ENCODE peak calls at places on chromosomes 5 and 9, in nine cellular contexts. One of them, this sample, is unnamed.

GRCh38 chr5:145825751-145826180 is 9.4 kb downstream of the PRELID2 start:
- DNase-seq in SK-N-SH: peak
- DNase-seq in BJ: no peak
- DNase-seq in astrocyte of the spinal cord: peak
- DNase-seq in fibroblast of lung: peak
- DNase-seq in mammary epithelial cell: peak
- DNase-seq in progenitor cell of endocrine pancreas: no peak
- DNase-seq in lower leg skin: no peak
- DNase-seq in tibial artery: no peak
- DNase-seq in this sample: no peak

GRCh38 chr9:6873862-6874261 is 116.1 kb downstream of the KDM4C start:
- DNase-seq in SK-N-SH: no peak
- DNase-seq in progenitor cell of endocrine pancreas: no peak
- DNase-seq in astrocyte of the spinal cord: peak
- DNase-seq in mammary epithelial cell: no peak
- DNase-seq in tibial artery: no peak
- DNase-seq in fibroblast of lung: peak
- DNase-seq in lower leg skin: no peak
- DNase-seq in BJ: no peak
- DNase-seq in this sample: no peak

GRCh38 chr5:104793031-104793430 is 1230.4 kb upstream of the NUDT12 start:
- DNase-seq in progenitor cell of endocrine pancreas: no peak
- DNase-seq in fibroblast of lung: peak
- DNase-seq in BJ: no peak
- DNase-seq in lower leg skin: no peak
- DNase-seq in mammary epithelial cell: no peak
- DNase-seq in SK-N-SH: no peak
- DNase-seq in tibial artery: no peak
- DNase-seq in astrocyte of the spinal cord: peak
- DNase-seq in this sample: no peak

GRCh38 chr5:160438316-160439204 is 16.9 kb downstream of the PTTG1 start:
- DNase-seq in BJ: no peak
- DNase-seq in progenitor cell of endocrine pancreas: no peak
- DNase-seq in mammary epithelial cell: peak
- DNase-seq in astrocyte of the spinal cord: peak
- DNase-seq in lower leg skin: no peak
- DNase-seq in fibroblast of lung: peak
- DNase-seq in tibial artery: no peak
- DNase-seq in SK-N-SH: peak
- DNase-seq in this sample: peak

GRCh38 chr5:67648201-67648671 is 451.6 kb upstream of the CD180 start:
- DNase-seq in BJ: peak
- DNase-seq in astrocyte of the spinal cord: peak
- DNase-seq in tibial artery: peak
- DNase-seq in lower leg skin: peak
- DNase-seq in mammary epithelial cell: no peak
- DNase-seq in fibroblast of lung: peak
- DNase-seq in progenitor cell of endocrine pancreas: no peak
- DNase-seq in SK-N-SH: no peak
- DNase-seq in this sample: no peak

GRCh38 chr5:5009240-5009639 is 130.9 kb upstream of the ADAMTS16 start:
- DNase-seq in fibroblast of lung: no peak
- DNase-seq in BJ: no peak
- DNase-seq in astrocyte of the spinal cord: no peak
- DNase-seq in progenitor cell of endocrine pancreas: no peak
- DNase-seq in tibial artery: no peak
- DNase-seq in lower leg skin: no peak
- DNase-seq in mammary epithelial cell: no peak
- DNase-seq in SK-N-SH: no peak
- DNase-seq in this sample: no peak

GRCh38 chr9:35340046-35340445 is 149.9 kb upstream of the RUSC2 start:
- DNase-seq in fibroblast of lung: peak
- DNase-seq in tibial artery: no peak
- DNase-seq in mammary epithelial cell: no peak
- DNase-seq in lower leg skin: no peak
- DNase-seq in progenitor cell of endocrine pancreas: no peak
- DNase-seq in SK-N-SH: peak
- DNase-seq in BJ: no peak
- DNase-seq in astrocyte of the spinal cord: peak
- DNase-seq in this sample: no peak

GRCh38 chr5:56561-57290 is 35.2 kb upstream of the PLEKHG4B start:
- DNase-seq in BJ: no peak
- DNase-seq in lower leg skin: no peak
- DNase-seq in mammary epithelial cell: peak
- DNase-seq in progenitor cell of endocrine pancreas: peak
- DNase-seq in tibial artery: no peak
- DNase-seq in astrocyte of the spinal cord: peak
- DNase-seq in SK-N-SH: no peak
- DNase-seq in fibroblast of lung: peak
- DNase-seq in this sample: no peak

GRCh38 chr5:150270546-150271295 is 18.9 kb downstream of the CAMK2A start:
- DNase-seq in fibroblast of lung: no peak
- DNase-seq in lower leg skin: no peak
- DNase-seq in SK-N-SH: no peak
- DNase-seq in mammary epithelial cell: no peak
- DNase-seq in progenitor cell of endocrine pancreas: no peak
- DNase-seq in tibial artery: no peak
- DNase-seq in astrocyte of the spinal cord: no peak
- DNase-seq in BJ: no peak
- DNase-seq in this sample: no peak

GRCh38 chr9:86966852-86967511 is 19.7 kb upstream of the GAS1 start:
- DNase-seq in lower leg skin: peak
- DNase-seq in astrocyte of the spinal cord: no peak
- DNase-seq in fibroblast of lung: no peak
- DNase-seq in tibial artery: no peak
- DNase-seq in progenitor cell of endocrine pancreas: no peak
- DNase-seq in BJ: no peak
- DNase-seq in mammary epithelial cell: no peak
- DNase-seq in SK-N-SH: no peak
- DNase-seq in this sample: no peak

GRCh38 chr5:6827815-6828214 is 114.6 kb downstream of the TENT4A start:
- DNase-seq in progenitor cell of endocrine pancreas: no peak
- DNase-seq in fibroblast of lung: no peak
- DNase-seq in BJ: no peak
- DNase-seq in SK-N-SH: no peak
- DNase-seq in mammary epithelial cell: no peak
- DNase-seq in lower leg skin: no peak
- DNase-seq in astrocyte of the spinal cord: no peak
- DNase-seq in tibial artery: no peak
- DNase-seq in this sample: no peak

GRCh38 chr5:119383008-119383407 is 27.2 kb downstream of the TNFAIP8 start:
- DNase-seq in tibial artery: no peak
- DNase-seq in fibroblast of lung: no peak
- DNase-seq in mammary epithelial cell: no peak
- DNase-seq in progenitor cell of endocrine pancreas: no peak
- DNase-seq in astrocyte of the spinal cord: no peak
- DNase-seq in BJ: no peak
- DNase-seq in SK-N-SH: no peak
- DNase-seq in lower leg skin: no peak
- DNase-seq in this sample: no peak

GRCh38 chr9:110623462-110624025 is 44.0 kb upstream of the SVEP1 start:
- DNase-seq in SK-N-SH: peak
- DNase-seq in progenitor cell of endocrine pancreas: peak
- DNase-seq in BJ: no peak
- DNase-seq in tibial artery: peak
- DNase-seq in fibroblast of lung: peak
- DNase-seq in astrocyte of the spinal cord: peak
- DNase-seq in lower leg skin: peak
- DNase-seq in mammary epithelial cell: peak
- DNase-seq in this sample: peak

GRCh38 chr9:2662496-2662895 is 40.9 kb downstream of the VLDLR start:
- DNase-seq in progenitor cell of endocrine pancreas: no peak
- DNase-seq in BJ: no peak
- DNase-seq in astrocyte of the spinal cord: no peak
- DNase-seq in mammary epithelial cell: no peak
- DNase-seq in fibroblast of lung: no peak
- DNase-seq in SK-N-SH: peak
- DNase-seq in lower leg skin: no peak
- DNase-seq in tibial artery: no peak
- DNase-seq in this sample: no peak

GRCh38 chr9:14935099-14935710 is 25.0 kb upstream of the FREM1 start:
- DNase-seq in lower leg skin: no peak
- DNase-seq in mammary epithelial cell: no peak
- DNase-seq in fibroblast of lung: no peak
- DNase-seq in astrocyte of the spinal cord: peak
- DNase-seq in BJ: no peak
- DNase-seq in progenitor cell of endocrine pancreas: no peak
- DNase-seq in tibial artery: no peak
- DNase-seq in SK-N-SH: no peak
- DNase-seq in this sample: no peak

GRCh38 chr5:158165647-158166046 is 306.7 kb upstream of the CLINT1 start:
- DNase-seq in fibroblast of lung: no peak
- DNase-seq in astrocyte of the spinal cord: no peak
- DNase-seq in SK-N-SH: no peak
- DNase-seq in lower leg skin: no peak
- DNase-seq in progenitor cell of endocrine pancreas: no peak
- DNase-seq in BJ: no peak
- DNase-seq in mammary epithelial cell: no peak
- DNase-seq in tibial artery: no peak
- DNase-seq in this sample: no peak

GRCh38 chr5:59066367-59067163 is 483.7 kb downstream of the RAB3C start:
- DNase-seq in astrocyte of the spinal cord: peak
- DNase-seq in SK-N-SH: no peak
- DNase-seq in tibial artery: no peak
- DNase-seq in progenitor cell of endocrine pancreas: no peak
- DNase-seq in fibroblast of lung: peak
- DNase-seq in mammary epithelial cell: peak
- DNase-seq in BJ: peak
- DNase-seq in lower leg skin: no peak
- DNase-seq in this sample: no peak
- TF ChIP-seq CTCF in astrocyte of the spinal cord: no peak
- TF ChIP-seq CTCF in SK-N-SH: no peak
- TF ChIP-seq CTCF in tibial artery: no peak
- TF ChIP-seq CTCF in progenitor cell of endocrine pancreas: no peak
- TF ChIP-seq CTCF in fibroblast of lung: no peak
- TF ChIP-seq CTCF in mammary epithelial cell: no peak
- TF ChIP-seq CTCF in BJ: no peak
- TF ChIP-seq CTCF in lower leg skin: no peak
- TF ChIP-seq CTCF in this sample: no peak

DNA sequence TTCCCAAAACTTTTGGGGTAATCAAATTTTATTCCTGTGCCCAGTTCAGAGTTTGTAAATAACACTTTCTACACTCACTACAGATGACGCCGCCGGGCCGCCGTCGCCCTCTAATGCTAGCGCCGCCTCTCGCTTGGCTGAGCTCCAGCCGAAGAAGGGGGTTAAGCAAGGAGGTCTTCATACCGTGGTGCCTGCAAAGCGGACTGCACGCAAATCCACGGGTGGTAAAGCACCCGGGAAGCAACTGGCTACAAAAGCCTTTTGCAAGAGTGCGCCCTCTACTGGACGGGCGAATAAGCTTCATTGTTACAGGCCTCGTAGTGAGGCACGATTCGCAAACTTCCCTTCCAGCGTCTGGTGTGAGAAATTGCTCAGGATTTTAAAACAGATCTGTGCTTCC is 280.4 kb downstream of the MEF2C start:
- DNase-seq in progenitor cell of endocrine pancreas: no peak
- DNase-seq in astrocyte of the spinal cord: no peak
- DNase-seq in BJ: no peak
- DNase-seq in SK-N-SH: no peak
- DNase-seq in lower leg skin: no peak
- DNase-seq in mammary epithelial cell: no peak
- DNase-seq in tibial artery: no peak
- DNase-seq in fibroblast of lung: no peak
- DNase-seq in this sample: no peak
- TF ChIP-seq CTCF in progenitor cell of endocrine pancreas: no peak
- TF ChIP-seq CTCF in astrocyte of the spinal cord: peak
- TF ChIP-seq CTCF in BJ: peak
- TF ChIP-seq CTCF in SK-N-SH: peak
- TF ChIP-seq CTCF in lower leg skin: no peak
- TF ChIP-seq CTCF in mammary epithelial cell: peak
- TF ChIP-seq CTCF in tibial artery: no peak
- TF ChIP-seq CTCF in fibroblast of lung: no peak
- TF ChIP-seq CTCF in this sample: peak

DNA sequence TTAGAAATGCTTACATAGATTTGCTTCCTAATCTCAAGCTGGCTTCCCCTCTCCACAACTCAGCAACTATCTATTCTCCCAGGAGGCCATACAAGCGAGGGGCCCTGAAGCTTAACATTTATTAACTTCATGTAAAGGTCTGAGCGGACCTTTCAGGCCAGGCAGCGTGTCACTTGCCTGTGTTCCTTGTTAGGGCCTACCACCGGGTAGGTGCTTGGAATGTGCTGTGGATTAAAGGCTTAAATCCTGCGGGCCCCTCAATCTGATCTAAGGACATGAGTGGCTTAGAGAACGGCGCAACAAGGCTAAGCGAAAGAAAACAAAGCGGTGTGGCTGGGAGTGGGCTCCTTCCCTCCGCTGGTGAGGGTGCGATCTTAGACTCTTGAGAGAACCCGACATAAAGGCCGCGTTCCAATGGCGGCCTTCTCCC is 681 bp upstream of the HSPA4 start:
- DNase-seq in mammary epithelial cell: no peak
- DNase-seq in lower leg skin: peak
- DNase-seq in SK-N-SH: no peak
- DNase-seq in BJ: no peak
- DNase-seq in fibroblast of lung: no peak
- DNase-seq in tibial artery: peak
- DNase-seq in astrocyte of the spinal cord: no peak
- DNase-seq in progenitor cell of endocrine pancreas: no peak
- DNase-seq in this sample: no peak
- TF ChIP-seq CTCF in mammary epithelial cell: no peak
- TF ChIP-seq CTCF in lower leg skin: no peak
- TF ChIP-seq CTCF in SK-N-SH: no peak
- TF ChIP-seq CTCF in BJ: no peak
- TF ChIP-seq CTCF in fibroblast of lung: no peak
- TF ChIP-seq CTCF in tibial artery: no peak
- TF ChIP-seq CTCF in astrocyte of the spinal cord: no peak
- TF ChIP-seq CTCF in progenitor cell of endocrine pancreas: no peak
- TF ChIP-seq CTCF in this sample: peak

GRCh38 chr9:89226076-89226475 is 47.5 kb upstream of the SHC3 start:
- DNase-seq in astrocyte of the spinal cord: peak
- DNase-seq in lower leg skin: no peak
- DNase-seq in mammary epithelial cell: no peak
- DNase-seq in fibroblast of lung: peak
- DNase-seq in tibial artery: no peak
- DNase-seq in progenitor cell of endocrine pancreas: no peak
- DNase-seq in BJ: no peak
- DNase-seq in SK-N-SH: peak
- DNase-seq in this sample: peak
- TF ChIP-seq CTCF in astrocyte of the spinal cord: no peak
- TF ChIP-seq CTCF in lower leg skin: no peak
- TF ChIP-seq CTCF in mammary epithelial cell: no peak
- TF ChIP-seq CTCF in fibroblast of lung: no peak
- TF ChIP-seq CTCF in tibial artery: no peak
- TF ChIP-seq CTCF in progenitor cell of endocrine pancreas: no peak
- TF ChIP-seq CTCF in BJ: no peak
- TF ChIP-seq CTCF in SK-N-SH: no peak
- TF ChIP-seq CTCF in this sample: no peak

DNA sequence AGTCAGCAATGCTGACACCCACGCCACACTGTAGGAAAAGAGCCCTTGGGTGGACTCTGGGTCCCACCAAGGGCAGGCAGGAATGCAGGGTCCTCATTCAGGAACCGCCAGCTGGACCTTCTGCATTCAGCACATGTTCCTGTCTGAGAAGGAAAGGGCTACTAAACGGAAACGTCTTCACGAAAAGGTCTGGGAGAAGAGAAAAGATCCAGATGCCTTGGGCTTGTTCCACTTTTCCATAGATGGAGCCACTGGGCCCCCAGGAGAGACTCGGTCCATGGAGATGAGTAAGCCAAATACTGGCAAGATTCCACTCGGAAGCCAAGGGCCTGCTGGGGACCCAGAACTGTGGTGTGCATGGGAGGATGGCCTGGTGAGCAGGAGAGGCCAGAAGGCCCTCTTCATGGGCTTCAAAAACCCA is 38.4 kb downstream of the LHFPL2 start:
- DNase-seq in astrocyte of the spinal cord: peak
- DNase-seq in lower leg skin: no peak
- DNase-seq in progenitor cell of endocrine pancreas: no peak
- DNase-seq in fibroblast of lung: peak
- DNase-seq in SK-N-SH: no peak
- DNase-seq in tibial artery: no peak
- DNase-seq in BJ: no peak
- DNase-seq in mammary epithelial cell: no peak
- DNase-seq in this sample: no peak
- TF ChIP-seq CTCF in astrocyte of the spinal cord: peak
- TF ChIP-seq CTCF in lower leg skin: no peak
- TF ChIP-seq CTCF in progenitor cell of endocrine pancreas: no peak
- TF ChIP-seq CTCF in fibroblast of lung: no peak
- TF ChIP-seq CTCF in SK-N-SH: peak
- TF ChIP-seq CTCF in tibial artery: no peak
- TF ChIP-seq CTCF in BJ: peak
- TF ChIP-seq CTCF in mammary epithelial cell: no peak
- TF ChIP-seq CTCF in this sample: no peak

This sample was measured in neural crest cell.